ENCODE peak calls at places on chromosomes 2 and 18, in nine cellular contexts. One of them, this sample, is unnamed.

GRCh38 chr18:23883277-23883790 is 131.2 kb upstream of the TTC39C start:
- DNase-seq in stimulated activated CD4-positive, alpha-beta T cell treated with anti-CD3 and anti-CD28 coated beads, TNF-alpha, amount 100 ng/mL, for 48 hours: no peak
- DNase-seq in fibroblast of mammary gland: peak; percentile 16
- DNase-seq in cardiac muscle cell: no peak
- DNase-seq in lower leg skin: peak; percentile 80
- DNase-seq in NCI-H82: no peak
- DNase-seq in stimulated activated CD8-positive, alpha-beta memory T cell treated with anti-CD3 and anti-CD28 coated beads, Interleukin-2, amount 100 ng/mL, for 1 hour: no peak
- DNase-seq in NCI-H2081: no peak
- DNase-seq in AG10803: peak; percentile 26
- DNase-seq in this sample: peak; percentile 21

GRCh38 chr2:153917570-153917969 is 45.8 kb downstream of the GALNT13 start:
- DNase-seq in stimulated activated CD4-positive, alpha-beta T cell treated with anti-CD3 and anti-CD28 coated beads, TNF-alpha, amount 100 ng/mL, for 48 hours: no peak
- DNase-seq in fibroblast of mammary gland: peak; percentile 1
- DNase-seq in cardiac muscle cell: no peak
- DNase-seq in lower leg skin: no peak
- DNase-seq in NCI-H82: no peak
- DNase-seq in stimulated activated CD8-positive, alpha-beta memory T cell treated with anti-CD3 and anti-CD28 coated beads, Interleukin-2, amount 100 ng/mL, for 1 hour: no peak
- DNase-seq in NCI-H2081: no peak
- DNase-seq in AG10803: no peak
- DNase-seq in this sample: no peak

GRCh38 chr18:45755936-45756335 is 32.0 kb downstream of the SLC14A1 start:
- DNase-seq in stimulated activated CD4-positive, alpha-beta T cell treated with anti-CD3 and anti-CD28 coated beads, TNF-alpha, amount 100 ng/mL, for 48 hours: no peak
- DNase-seq in fibroblast of mammary gland: peak; percentile 82
- DNase-seq in cardiac muscle cell: no peak
- DNase-seq in lower leg skin: peak; percentile 45
- DNase-seq in NCI-H82: peak; percentile 36
- DNase-seq in stimulated activated CD8-positive, alpha-beta memory T cell treated with anti-CD3 and anti-CD28 coated beads, Interleukin-2, amount 100 ng/mL, for 1 hour: no peak
- DNase-seq in NCI-H2081: no peak
- DNase-seq in AG10803: peak; percentile 30
- DNase-seq in this sample: peak; percentile 70

GRCh38 chr2:17539993-17540812 is at the start of gene VSNL1:
- DNase-seq in stimulated activated CD4-positive, alpha-beta T cell treated with anti-CD3 and anti-CD28 coated beads, TNF-alpha, amount 100 ng/mL, for 48 hours: no peak
- DNase-seq in fibroblast of mammary gland: peak; percentile 30
- DNase-seq in cardiac muscle cell: peak; percentile 96
- DNase-seq in lower leg skin: peak; percentile 55
- DNase-seq in NCI-H82: peak; percentile 94
- DNase-seq in stimulated activated CD8-positive, alpha-beta memory T cell treated with anti-CD3 and anti-CD28 coated beads, Interleukin-2, amount 100 ng/mL, for 1 hour: no peak
- DNase-seq in NCI-H2081: peak; percentile 52
- DNase-seq in AG10803: peak; percentile 32
- DNase-seq in this sample: no peak

GRCh38 chr2:56185101-56185581 is 1.4 kb downstream of the CCDC85A start:
- DNase-seq in stimulated activated CD4-positive, alpha-beta T cell treated with anti-CD3 and anti-CD28 coated beads, TNF-alpha, amount 100 ng/mL, for 48 hours: no peak
- DNase-seq in fibroblast of mammary gland: no peak
- DNase-seq in cardiac muscle cell: peak; percentile 33
- DNase-seq in lower leg skin: no peak
- DNase-seq in NCI-H82: no peak
- DNase-seq in stimulated activated CD8-positive, alpha-beta memory T cell treated with anti-CD3 and anti-CD28 coated beads, Interleukin-2, amount 100 ng/mL, for 1 hour: no peak
- DNase-seq in NCI-H2081: no peak
- DNase-seq in AG10803: peak; percentile 42
- DNase-seq in this sample: no peak

GRCh38 chr2:174631009-174631981 is 33.7 kb upstream of the WIPF1 start:
- DNase-seq in stimulated activated CD4-positive, alpha-beta T cell treated with anti-CD3 and anti-CD28 coated beads, TNF-alpha, amount 100 ng/mL, for 48 hours: no peak
- DNase-seq in fibroblast of mammary gland: peak; percentile 88
- DNase-seq in cardiac muscle cell: no peak
- DNase-seq in lower leg skin: no peak
- DNase-seq in NCI-H82: no peak
- DNase-seq in stimulated activated CD8-positive, alpha-beta memory T cell treated with anti-CD3 and anti-CD28 coated beads, Interleukin-2, amount 100 ng/mL, for 1 hour: no peak
- DNase-seq in NCI-H2081: no peak
- DNase-seq in AG10803: peak; percentile 92
- DNase-seq in this sample: no peak

GRCh38 chr2:168244318-168244717 is 3.1 kb downstream of the STK39 start:
- DNase-seq in stimulated activated CD4-positive, alpha-beta T cell treated with anti-CD3 and anti-CD28 coated beads, TNF-alpha, amount 100 ng/mL, for 48 hours: peak; percentile 64
- DNase-seq in fibroblast of mammary gland: no peak
- DNase-seq in cardiac muscle cell: peak; percentile 45
- DNase-seq in lower leg skin: no peak
- DNase-seq in NCI-H82: peak; percentile 86
- DNase-seq in stimulated activated CD8-positive, alpha-beta memory T cell treated with anti-CD3 and anti-CD28 coated beads, Interleukin-2, amount 100 ng/mL, for 1 hour: peak; percentile 12
- DNase-seq in NCI-H2081: peak; percentile 76
- DNase-seq in AG10803: no peak
- DNase-seq in this sample: no peak

GRCh38 chr18:9952633-9953416 is 39.0 kb downstream of the VAPA start:
- DNase-seq in stimulated activated CD4-positive, alpha-beta T cell treated with anti-CD3 and anti-CD28 coated beads, TNF-alpha, amount 100 ng/mL, for 48 hours: no peak
- DNase-seq in fibroblast of mammary gland: peak; percentile 52
- DNase-seq in cardiac muscle cell: no peak
- DNase-seq in lower leg skin: no peak
- DNase-seq in NCI-H82: no peak
- DNase-seq in stimulated activated CD8-positive, alpha-beta memory T cell treated with anti-CD3 and anti-CD28 coated beads, Interleukin-2, amount 100 ng/mL, for 1 hour: no peak
- DNase-seq in NCI-H2081: no peak
- DNase-seq in AG10803: peak; percentile 18
- DNase-seq in this sample: no peak

GRCh38 chr2:196131949-196132925 is 39.1 kb downstream of the STK17B start:
- DNase-seq in stimulated activated CD4-positive, alpha-beta T cell treated with anti-CD3 and anti-CD28 coated beads, TNF-alpha, amount 100 ng/mL, for 48 hours: peak; percentile 32
- DNase-seq in fibroblast of mammary gland: peak; percentile 45
- DNase-seq in cardiac muscle cell: no peak
- DNase-seq in lower leg skin: no peak
- DNase-seq in NCI-H82: peak; percentile 9
- DNase-seq in stimulated activated CD8-positive, alpha-beta memory T cell treated with anti-CD3 and anti-CD28 coated beads, Interleukin-2, amount 100 ng/mL, for 1 hour: no peak
- DNase-seq in NCI-H2081: no peak
- DNase-seq in AG10803: no peak
- DNase-seq in this sample: no peak

GRCh38 chr2:144643537-144644336 is 123.8 kb upstream of the ZEB2 start:
- DNase-seq in stimulated activated CD4-positive, alpha-beta T cell treated with anti-CD3 and anti-CD28 coated beads, TNF-alpha, amount 100 ng/mL, for 48 hours: no peak
- DNase-seq in fibroblast of mammary gland: no peak
- DNase-seq in cardiac muscle cell: no peak
- DNase-seq in lower leg skin: no peak
- DNase-seq in NCI-H82: peak; percentile 14
- DNase-seq in stimulated activated CD8-positive, alpha-beta memory T cell treated with anti-CD3 and anti-CD28 coated beads, Interleukin-2, amount 100 ng/mL, for 1 hour: no peak
- DNase-seq in NCI-H2081: no peak
- DNase-seq in AG10803: no peak
- DNase-seq in this sample: peak; percentile 69

GRCh38 chr2:8821276-8822217 is 15.9 kb downstream of the KIDINS220 start:
- DNase-seq in stimulated activated CD4-positive, alpha-beta T cell treated with anti-CD3 and anti-CD28 coated beads, TNF-alpha, amount 100 ng/mL, for 48 hours: no peak
- DNase-seq in fibroblast of mammary gland: peak; percentile 82
- DNase-seq in cardiac muscle cell: no peak
- DNase-seq in lower leg skin: peak; percentile 70
- DNase-seq in NCI-H82: peak; percentile 11
- DNase-seq in stimulated activated CD8-positive, alpha-beta memory T cell treated with anti-CD3 and anti-CD28 coated beads, Interleukin-2, amount 100 ng/mL, for 1 hour: no peak
- DNase-seq in NCI-H2081: no peak
- DNase-seq in AG10803: peak; percentile 91
- DNase-seq in this sample: no peak

GRCh38 chr18:57727952-57728807 is 74.9 kb downstream of the ATP8B1 start:
- DNase-seq in stimulated activated CD4-positive, alpha-beta T cell treated with anti-CD3 and anti-CD28 coated beads, TNF-alpha, amount 100 ng/mL, for 48 hours: no peak
- DNase-seq in fibroblast of mammary gland: peak; percentile 70
- DNase-seq in cardiac muscle cell: no peak
- DNase-seq in lower leg skin: no peak
- DNase-seq in NCI-H82: no peak
- DNase-seq in stimulated activated CD8-positive, alpha-beta memory T cell treated with anti-CD3 and anti-CD28 coated beads, Interleukin-2, amount 100 ng/mL, for 1 hour: no peak
- DNase-seq in NCI-H2081: no peak
- DNase-seq in AG10803: no peak
- DNase-seq in this sample: no peak

GRCh38 chr2:37985333-37985732 is 60.2 kb downstream of the RMDN2 start:
- DNase-seq in stimulated activated CD4-positive, alpha-beta T cell treated with anti-CD3 and anti-CD28 coated beads, TNF-alpha, amount 100 ng/mL, for 48 hours: no peak
- DNase-seq in fibroblast of mammary gland: peak; percentile 87
- DNase-seq in cardiac muscle cell: no peak
- DNase-seq in lower leg skin: no peak
- DNase-seq in NCI-H82: no peak
- DNase-seq in stimulated activated CD8-positive, alpha-beta memory T cell treated with anti-CD3 and anti-CD28 coated beads, Interleukin-2, amount 100 ng/mL, for 1 hour: no peak
- DNase-seq in NCI-H2081: no peak
- DNase-seq in AG10803: peak; percentile 75
- DNase-seq in this sample: no peak

GRCh38 chr2:19362094-19362649 is 3.7 kb upstream of the OSR1 start:
- DNase-seq in stimulated activated CD4-positive, alpha-beta T cell treated with anti-CD3 and anti-CD28 coated beads, TNF-alpha, amount 100 ng/mL, for 48 hours: no peak
- DNase-seq in fibroblast of mammary gland: peak; percentile 40
- DNase-seq in cardiac muscle cell: no peak
- DNase-seq in lower leg skin: no peak
- DNase-seq in NCI-H82: no peak
- DNase-seq in stimulated activated CD8-positive, alpha-beta memory T cell treated with anti-CD3 and anti-CD28 coated beads, Interleukin-2, amount 100 ng/mL, for 1 hour: no peak
- DNase-seq in NCI-H2081: no peak
- DNase-seq in AG10803: no peak
- DNase-seq in this sample: no peak

GRCh38 chr2:154698238-154698788 is at the start of gene KCNJ3:
- DNase-seq in stimulated activated CD4-positive, alpha-beta T cell treated with anti-CD3 and anti-CD28 coated beads, TNF-alpha, amount 100 ng/mL, for 48 hours: no peak
- DNase-seq in fibroblast of mammary gland: no peak
- DNase-seq in cardiac muscle cell: peak; percentile 30
- DNase-seq in lower leg skin: no peak
- DNase-seq in NCI-H82: peak; percentile 19
- DNase-seq in stimulated activated CD8-positive, alpha-beta memory T cell treated with anti-CD3 and anti-CD28 coated beads, Interleukin-2, amount 100 ng/mL, for 1 hour: no peak
- DNase-seq in NCI-H2081: no peak
- DNase-seq in AG10803: no peak
- DNase-seq in this sample: no peak

GRCh38 chr2:151634726-151635467 is 99.4 kb downstream of the NEB start:
- DNase-seq in stimulated activated CD4-positive, alpha-beta T cell treated with anti-CD3 and anti-CD28 coated beads, TNF-alpha, amount 100 ng/mL, for 48 hours: no peak
- DNase-seq in fibroblast of mammary gland: peak; percentile 30
- DNase-seq in cardiac muscle cell: no peak
- DNase-seq in lower leg skin: no peak
- DNase-seq in NCI-H82: no peak
- DNase-seq in stimulated activated CD8-positive, alpha-beta memory T cell treated with anti-CD3 and anti-CD28 coated beads, Interleukin-2, amount 100 ng/mL, for 1 hour: no peak
- DNase-seq in NCI-H2081: no peak
- DNase-seq in AG10803: no peak
- DNase-seq in this sample: no peak

GRCh38 chr2:43537137-43537536 is 58.7 kb downstream of the THADA start:
- DNase-seq in stimulated activated CD4-positive, alpha-beta T cell treated with anti-CD3 and anti-CD28 coated beads, TNF-alpha, amount 100 ng/mL, for 48 hours: no peak
- DNase-seq in fibroblast of mammary gland: no peak
- DNase-seq in cardiac muscle cell: no peak
- DNase-seq in lower leg skin: no peak
- DNase-seq in NCI-H82: no peak
- DNase-seq in stimulated activated CD8-positive, alpha-beta memory T cell treated with anti-CD3 and anti-CD28 coated beads, Interleukin-2, amount 100 ng/mL, for 1 hour: no peak
- DNase-seq in NCI-H2081: no peak
- DNase-seq in AG10803: no peak
- DNase-seq in this sample: no peak

GRCh38 chr2:191544511-191545062 is 133.3 kb upstream of the NABP1 start:
- DNase-seq in stimulated activated CD4-positive, alpha-beta T cell treated with anti-CD3 and anti-CD28 coated beads, TNF-alpha, amount 100 ng/mL, for 48 hours: no peak
- DNase-seq in fibroblast of mammary gland: no peak
- DNase-seq in cardiac muscle cell: no peak
- DNase-seq in lower leg skin: no peak
- DNase-seq in NCI-H82: no peak
- DNase-seq in stimulated activated CD8-positive, alpha-beta memory T cell treated with anti-CD3 and anti-CD28 coated beads, Interleukin-2, amount 100 ng/mL, for 1 hour: no peak
- DNase-seq in NCI-H2081: no peak
- DNase-seq in AG10803: no peak
- DNase-seq in this sample: peak; percentile 85

GRCh38 chr2:202871161-202872141 is at the start of gene ICA1L:
- DNase-seq in stimulated activated CD4-positive, alpha-beta T cell treated with anti-CD3 and anti-CD28 coated beads, TNF-alpha, amount 100 ng/mL, for 48 hours: peak; percentile 31
- DNase-seq in fibroblast of mammary gland: peak; percentile 40
- DNase-seq in cardiac muscle cell: peak; percentile 82
- DNase-seq in lower leg skin: peak; percentile 18
- DNase-seq in NCI-H82: peak; percentile 85
- DNase-seq in stimulated activated CD8-positive, alpha-beta memory T cell treated with anti-CD3 and anti-CD28 coated beads, Interleukin-2, amount 100 ng/mL, for 1 hour: peak; percentile 31
- DNase-seq in NCI-H2081: peak; percentile 62
- DNase-seq in AG10803: peak; percentile 53
- DNase-seq in this sample: no peak

GRCh38 chr2:154125900-154126299 is 254.2 kb downstream of the GALNT13 start:
- DNase-seq in stimulated activated CD4-positive, alpha-beta T cell treated with anti-CD3 and anti-CD28 coated beads, TNF-alpha, amount 100 ng/mL, for 48 hours: no peak
- DNase-seq in fibroblast of mammary gland: peak; percentile 83
- DNase-seq in cardiac muscle cell: no peak
- DNase-seq in lower leg skin: no peak
- DNase-seq in NCI-H82: no peak
- DNase-seq in stimulated activated CD8-positive, alpha-beta memory T cell treated with anti-CD3 and anti-CD28 coated beads, Interleukin-2, amount 100 ng/mL, for 1 hour: no peak
- DNase-seq in NCI-H2081: no peak
- DNase-seq in AG10803: peak; percentile 43
- DNase-seq in this sample: no peak

GRCh38 chr2:68739261-68740183 is 4.9 kb downstream of the ARHGAP25 start:
- DNase-seq in stimulated activated CD4-positive, alpha-beta T cell treated with anti-CD3 and anti-CD28 coated beads, TNF-alpha, amount 100 ng/mL, for 48 hours: no peak
- DNase-seq in fibroblast of mammary gland: no peak
- DNase-seq in cardiac muscle cell: no peak
- DNase-seq in lower leg skin: no peak
- DNase-seq in NCI-H82: no peak
- DNase-seq in stimulated activated CD8-positive, alpha-beta memory T cell treated with anti-CD3 and anti-CD28 coated beads, Interleukin-2, amount 100 ng/mL, for 1 hour: no peak
- DNase-seq in NCI-H2081: no peak
- DNase-seq in AG10803: no peak
- DNase-seq in this sample: no peak

GRCh38 chr2:120861576-120862191 is 126.0 kb downstream of the GLI2 start:
- DNase-seq in stimulated activated CD4-positive, alpha-beta T cell treated with anti-CD3 and anti-CD28 coated beads, TNF-alpha, amount 100 ng/mL, for 48 hours: no peak
- DNase-seq in fibroblast of mammary gland: peak; percentile 76
- DNase-seq in cardiac muscle cell: no peak
- DNase-seq in lower leg skin: no peak
- DNase-seq in NCI-H82: no peak
- DNase-seq in stimulated activated CD8-positive, alpha-beta memory T cell treated with anti-CD3 and anti-CD28 coated beads, Interleukin-2, amount 100 ng/mL, for 1 hour: no peak
- DNase-seq in NCI-H2081: no peak
- DNase-seq in AG10803: no peak
- DNase-seq in this sample: no peak

GRCh38 chr2:19580830-19581229 is 222.4 kb upstream of the OSR1 start:
- DNase-seq in stimulated activated CD4-positive, alpha-beta T cell treated with anti-CD3 and anti-CD28 coated beads, TNF-alpha, amount 100 ng/mL, for 48 hours: no peak
- DNase-seq in fibroblast of mammary gland: peak; percentile 30
- DNase-seq in cardiac muscle cell: peak; percentile 75
- DNase-seq in lower leg skin: no peak
- DNase-seq in NCI-H82: no peak
- DNase-seq in stimulated activated CD8-positive, alpha-beta memory T cell treated with anti-CD3 and anti-CD28 coated beads, Interleukin-2, amount 100 ng/mL, for 1 hour: no peak
- DNase-seq in NCI-H2081: no peak
- DNase-seq in AG10803: no peak
- DNase-seq in this sample: no peak

GRCh38 chr2:177873915-177874314 is 198.7 kb downstream of the PDE11A start:
- DNase-seq in stimulated activated CD4-positive, alpha-beta T cell treated with anti-CD3 and anti-CD28 coated beads, TNF-alpha, amount 100 ng/mL, for 48 hours: no peak
- DNase-seq in fibroblast of mammary gland: no peak
- DNase-seq in cardiac muscle cell: no peak
- DNase-seq in lower leg skin: no peak
- DNase-seq in NCI-H82: no peak
- DNase-seq in stimulated activated CD8-positive, alpha-beta memory T cell treated with anti-CD3 and anti-CD28 coated beads, Interleukin-2, amount 100 ng/mL, for 1 hour: no peak
- DNase-seq in NCI-H2081: no peak
- DNase-seq in AG10803: no peak
- DNase-seq in this sample: no peak

GRCh38 chr2:203688798-203689197 is 17.6 kb upstream of the CD28 start:
- DNase-seq in stimulated activated CD4-positive, alpha-beta T cell treated with anti-CD3 and anti-CD28 coated beads, TNF-alpha, amount 100 ng/mL, for 48 hours: no peak
- DNase-seq in fibroblast of mammary gland: peak; percentile 93
- DNase-seq in cardiac muscle cell: peak; percentile 48
- DNase-seq in lower leg skin: peak; percentile 36
- DNase-seq in NCI-H82: no peak
- DNase-seq in stimulated activated CD8-positive, alpha-beta memory T cell treated with anti-CD3 and anti-CD28 coated beads, Interleukin-2, amount 100 ng/mL, for 1 hour: no peak
- DNase-seq in NCI-H2081: no peak
- DNase-seq in AG10803: peak; percentile 94
- DNase-seq in this sample: no peak

GRCh38 chr2:231717281-231718180 is 9.2 kb downstream of the PTMA start:
- DNase-seq in stimulated activated CD4-positive, alpha-beta T cell treated with anti-CD3 and anti-CD28 coated beads, TNF-alpha, amount 100 ng/mL, for 48 hours: peak; percentile 47
- DNase-seq in fibroblast of mammary gland: peak; percentile 94
- DNase-seq in cardiac muscle cell: no peak
- DNase-seq in lower leg skin: no peak
- DNase-seq in NCI-H82: peak; percentile 73
- DNase-seq in stimulated activated CD8-positive, alpha-beta memory T cell treated with anti-CD3 and anti-CD28 coated beads, Interleukin-2, amount 100 ng/mL, for 1 hour: no peak
- DNase-seq in NCI-H2081: no peak
- DNase-seq in AG10803: peak; percentile 42
- DNase-seq in this sample: no peak

GRCh38 chr2:152486737-152487063 is 151.7 kb downstream of the FMNL2 start:
- DNase-seq in stimulated activated CD4-positive, alpha-beta T cell treated with anti-CD3 and anti-CD28 coated beads, TNF-alpha, amount 100 ng/mL, for 48 hours: no peak
- DNase-seq in fibroblast of mammary gland: no peak
- DNase-seq in cardiac muscle cell: no peak
- DNase-seq in lower leg skin: no peak
- DNase-seq in NCI-H82: no peak
- DNase-seq in stimulated activated CD8-positive, alpha-beta memory T cell treated with anti-CD3 and anti-CD28 coated beads, Interleukin-2, amount 100 ng/mL, for 1 hour: no peak
- DNase-seq in NCI-H2081: no peak
- DNase-seq in AG10803: no peak
- DNase-seq in this sample: no peak

GRCh38 chr2:157934684-157935377 is 58.7 kb upstream of the ACVR1 start:
- DNase-seq in stimulated activated CD4-positive, alpha-beta T cell treated with anti-CD3 and anti-CD28 coated beads, TNF-alpha, amount 100 ng/mL, for 48 hours: no peak
- DNase-seq in fibroblast of mammary gland: no peak
- DNase-seq in cardiac muscle cell: no peak
- DNase-seq in lower leg skin: no peak
- DNase-seq in NCI-H82: no peak
- DNase-seq in stimulated activated CD8-positive, alpha-beta memory T cell treated with anti-CD3 and anti-CD28 coated beads, Interleukin-2, amount 100 ng/mL, for 1 hour: no peak
- DNase-seq in NCI-H2081: no peak
- DNase-seq in AG10803: no peak
- DNase-seq in this sample: no peak

GRCh38 chr2:135948642-135949355 is 36.6 kb downstream of the DARS1 start:
- DNase-seq in stimulated activated CD4-positive, alpha-beta T cell treated with anti-CD3 and anti-CD28 coated beads, TNF-alpha, amount 100 ng/mL, for 48 hours: no peak
- DNase-seq in fibroblast of mammary gland: peak; percentile 86
- DNase-seq in cardiac muscle cell: no peak
- DNase-seq in lower leg skin: peak; percentile 22
- DNase-seq in NCI-H82: no peak
- DNase-seq in stimulated activated CD8-positive, alpha-beta memory T cell treated with anti-CD3 and anti-CD28 coated beads, Interleukin-2, amount 100 ng/mL, for 1 hour: no peak
- DNase-seq in NCI-H2081: no peak
- DNase-seq in AG10803: peak; percentile 59
- DNase-seq in this sample: no peak

GRCh38 chr2:24411488-24412146 is 51.3 kb upstream of the ITSN2 start:
- DNase-seq in stimulated activated CD4-positive, alpha-beta T cell treated with anti-CD3 and anti-CD28 coated beads, TNF-alpha, amount 100 ng/mL, for 48 hours: no peak
- DNase-seq in fibroblast of mammary gland: no peak
- DNase-seq in cardiac muscle cell: no peak
- DNase-seq in lower leg skin: no peak
- DNase-seq in NCI-H82: no peak
- DNase-seq in stimulated activated CD8-positive, alpha-beta memory T cell treated with anti-CD3 and anti-CD28 coated beads, Interleukin-2, amount 100 ng/mL, for 1 hour: no peak
- DNase-seq in NCI-H2081: no peak
- DNase-seq in AG10803: no peak
- DNase-seq in this sample: no peak

GRCh38 chr2:105325389-105325963 is 4.1 kb downstream of the TGFBRAP1 start:
- DNase-seq in stimulated activated CD4-positive, alpha-beta T cell treated with anti-CD3 and anti-CD28 coated beads, TNF-alpha, amount 100 ng/mL, for 48 hours: no peak
- DNase-seq in fibroblast of mammary gland: peak; percentile 56
- DNase-seq in cardiac muscle cell: no peak
- DNase-seq in lower leg skin: no peak
- DNase-seq in NCI-H82: no peak
- DNase-seq in stimulated activated CD8-positive, alpha-beta memory T cell treated with anti-CD3 and anti-CD28 coated beads, Interleukin-2, amount 100 ng/mL, for 1 hour: no peak
- DNase-seq in NCI-H2081: no peak
- DNase-seq in AG10803: peak; percentile 85
- DNase-seq in this sample: no peak